ENCODE peak calls at places on chromosome 18, in eight cellular contexts. One of them, this sample, is unnamed.

GRCh38 chr18:46283895-46284295 is 179.7 kb downstream of the HAUS1 start:
- DNase-seq in kidney epithelial cell: no peak
- DNase-seq in left lung: no peak
- DNase-seq in lower leg skin: no peak
- DNase-seq in fibroblast of lung: no peak
- DNase-seq in GM12864: no peak
- DNase-seq in GM12865: no peak
- DNase-seq in heart right ventricle: no peak
- DNase-seq in this sample: no peak

GRCh38 chr18:56083889-56084288 is 495.9 kb upstream of the TCF4 start:
- DNase-seq in heart right ventricle: no peak
- DNase-seq in fibroblast of lung: no peak
- DNase-seq in lower leg skin: no peak
- DNase-seq in left lung: no peak
- DNase-seq in kidney epithelial cell: no peak
- DNase-seq in GM12864: no peak
- DNase-seq in GM12865: no peak
- DNase-seq in this sample: no peak

GRCh38 chr18:23719634-23720201 is 30.5 kb downstream of the LAMA3 start:
- DNase-seq in GM12864: no peak
- DNase-seq in lower leg skin: peak; percentile 76
- DNase-seq in heart right ventricle: no peak
- DNase-seq in left lung: no peak
- DNase-seq in GM12865: no peak
- DNase-seq in fibroblast of lung: peak; percentile 98
- DNase-seq in kidney epithelial cell: peak; percentile 93
- DNase-seq in this sample: peak; percentile 98

GRCh38 chr18:5705393-5705792 is 161.6 kb upstream of the EPB41L3 start:
- DNase-seq in GM12865: no peak
- DNase-seq in GM12864: no peak
- DNase-seq in left lung: no peak
- DNase-seq in lower leg skin: no peak
- DNase-seq in kidney epithelial cell: no peak
- DNase-seq in heart right ventricle: no peak
- DNase-seq in fibroblast of lung: no peak
- DNase-seq in this sample: no peak

GRCh38 chr18:68623342-68623741 is 91.6 kb downstream of the TMX3 start:
- DNase-seq in GM12864: peak; percentile 5
- DNase-seq in fibroblast of lung: peak; percentile 60
- DNase-seq in kidney epithelial cell: peak; percentile 18
- DNase-seq in lower leg skin: no peak
- DNase-seq in left lung: no peak
- DNase-seq in heart right ventricle: no peak
- DNase-seq in GM12865: peak; percentile 58
- DNase-seq in this sample: peak; percentile 86

GRCh38 chr18:21112140-21112473 is 494 bp upstream of the ROCK1 start:
- DNase-seq in GM12864: no peak
- DNase-seq in left lung: no peak
- DNase-seq in lower leg skin: no peak
- DNase-seq in heart right ventricle: no peak
- DNase-seq in fibroblast of lung: no peak
- DNase-seq in kidney epithelial cell: no peak
- DNase-seq in GM12865: no peak
- DNase-seq in this sample: no peak

GRCh38 chr18:50817898-50818250 is 1.9 kb downstream of the MRO start:
- DNase-seq in fibroblast of lung: peak; percentile 42
- DNase-seq in GM12865: no peak
- DNase-seq in left lung: no peak
- DNase-seq in kidney epithelial cell: no peak
- DNase-seq in heart right ventricle: no peak
- DNase-seq in GM12864: no peak
- DNase-seq in lower leg skin: no peak
- DNase-seq in this sample: peak; percentile 64

GRCh38 chr18:49155410-49155809 is 204.6 kb upstream of the SMAD7 start:
- DNase-seq in lower leg skin: no peak
- DNase-seq in GM12864: no peak
- DNase-seq in left lung: no peak
- DNase-seq in GM12865: no peak
- DNase-seq in fibroblast of lung: no peak
- DNase-seq in kidney epithelial cell: no peak
- DNase-seq in heart right ventricle: no peak
- DNase-seq in this sample: no peak

GRCh38 chr18:3741333-3741732 is 291.4 kb downstream of the TGIF1 start:
- DNase-seq in lower leg skin: no peak
- DNase-seq in kidney epithelial cell: no peak
- DNase-seq in fibroblast of lung: no peak
- DNase-seq in heart right ventricle: no peak
- DNase-seq in GM12865: no peak
- DNase-seq in GM12864: no peak
- DNase-seq in left lung: no peak
- DNase-seq in this sample: no peak

GRCh38 chr18:48031011-48031480 is 100.6 kb upstream of the SMAD2 start:
- DNase-seq in GM12865: peak; percentile 27
- DNase-seq in GM12864: no peak
- DNase-seq in left lung: no peak
- DNase-seq in heart right ventricle: no peak
- DNase-seq in fibroblast of lung: peak; percentile 45
- DNase-seq in kidney epithelial cell: no peak
- DNase-seq in lower leg skin: peak; percentile 85
- DNase-seq in this sample: peak; percentile 80

GRCh38 chr18:54260376-54261072 is 8.8 kb upstream of the POLI start:
- DNase-seq in lower leg skin: no peak
- DNase-seq in fibroblast of lung: no peak
- DNase-seq in GM12865: peak; percentile 77
- DNase-seq in kidney epithelial cell: no peak
- DNase-seq in GM12864: peak; percentile 59
- DNase-seq in heart right ventricle: no peak
- DNase-seq in left lung: no peak
- DNase-seq in this sample: peak; percentile 52

GRCh38 chr18:79640064-79640672 is 39.4 kb upstream of the CTDP1 start:
- DNase-seq in heart right ventricle: no peak
- DNase-seq in left lung: peak; percentile 59
- DNase-seq in GM12865: no peak
- DNase-seq in fibroblast of lung: no peak
- DNase-seq in lower leg skin: no peak
- DNase-seq in GM12864: no peak
- DNase-seq in kidney epithelial cell: no peak
- DNase-seq in this sample: no peak

GRCh38 chr18:1995041-1995612 is 576.2 kb downstream of the METTL4 start:
- DNase-seq in GM12864: no peak
- DNase-seq in heart right ventricle: no peak
- DNase-seq in GM12865: no peak
- DNase-seq in lower leg skin: no peak
- DNase-seq in left lung: no peak
- DNase-seq in fibroblast of lung: no peak
- DNase-seq in kidney epithelial cell: no peak
- DNase-seq in this sample: no peak

GRCh38 chr18:24049142-24049541 is 34.6 kb downstream of the TTC39C start:
- DNase-seq in GM12864: no peak
- DNase-seq in lower leg skin: no peak
- DNase-seq in heart right ventricle: no peak
- DNase-seq in GM12865: no peak
- DNase-seq in fibroblast of lung: no peak
- DNase-seq in kidney epithelial cell: no peak
- DNase-seq in left lung: no peak
- DNase-seq in this sample: no peak

GRCh38 chr18:8471373-8471772 is 137.9 kb upstream of the RAB12 start:
- DNase-seq in fibroblast of lung: peak; percentile 86
- DNase-seq in heart right ventricle: no peak
- DNase-seq in GM12864: no peak
- DNase-seq in GM12865: no peak
- DNase-seq in lower leg skin: no peak
- DNase-seq in left lung: no peak
- DNase-seq in kidney epithelial cell: no peak
- DNase-seq in this sample: no peak

GRCh38 chr18:41121116-41121826 is 833.8 kb upstream of the PIK3C3 start:
- DNase-seq in heart right ventricle: no peak
- DNase-seq in GM12864: no peak
- DNase-seq in GM12865: no peak
- DNase-seq in kidney epithelial cell: no peak
- DNase-seq in lower leg skin: no peak
- DNase-seq in left lung: no peak
- DNase-seq in fibroblast of lung: peak; percentile 91
- DNase-seq in this sample: peak; percentile 81

GRCh38 chr18:65761636-65762310 is 11.0 kb downstream of the CDH7 start:
- DNase-seq in GM12864: no peak
- DNase-seq in left lung: no peak
- DNase-seq in kidney epithelial cell: no peak
- DNase-seq in GM12865: no peak
- DNase-seq in fibroblast of lung: no peak
- DNase-seq in heart right ventricle: no peak
- DNase-seq in lower leg skin: no peak
- DNase-seq in this sample: no peak

GRCh38 chr18:59737776-59738295 is 40.6 kb upstream of the CCBE1 start:
- DNase-seq in lower leg skin: no peak
- DNase-seq in heart right ventricle: no peak
- DNase-seq in fibroblast of lung: no peak
- DNase-seq in GM12865: no peak
- DNase-seq in GM12864: no peak
- DNase-seq in left lung: no peak
- DNase-seq in kidney epithelial cell: no peak
- DNase-seq in this sample: no peak
- H3K4me3 ChIP-seq in lower leg skin: no peak overlapping the region
- H3K4me3 ChIP-seq in heart right ventricle: no peak overlapping the region
- H3K4me3 ChIP-seq in fibroblast of lung: no peak overlapping the region
- H3K4me3 ChIP-seq in GM12865: no peak overlapping the region
- H3K4me3 ChIP-seq in GM12864: no peak overlapping the region
- H3K4me3 ChIP-seq in left lung: no peak overlapping the region
- H3K4me3 ChIP-seq in kidney epithelial cell: no peak overlapping the region
- H3K4me3 ChIP-seq in this sample: no peak overlapping the region

DNA sequence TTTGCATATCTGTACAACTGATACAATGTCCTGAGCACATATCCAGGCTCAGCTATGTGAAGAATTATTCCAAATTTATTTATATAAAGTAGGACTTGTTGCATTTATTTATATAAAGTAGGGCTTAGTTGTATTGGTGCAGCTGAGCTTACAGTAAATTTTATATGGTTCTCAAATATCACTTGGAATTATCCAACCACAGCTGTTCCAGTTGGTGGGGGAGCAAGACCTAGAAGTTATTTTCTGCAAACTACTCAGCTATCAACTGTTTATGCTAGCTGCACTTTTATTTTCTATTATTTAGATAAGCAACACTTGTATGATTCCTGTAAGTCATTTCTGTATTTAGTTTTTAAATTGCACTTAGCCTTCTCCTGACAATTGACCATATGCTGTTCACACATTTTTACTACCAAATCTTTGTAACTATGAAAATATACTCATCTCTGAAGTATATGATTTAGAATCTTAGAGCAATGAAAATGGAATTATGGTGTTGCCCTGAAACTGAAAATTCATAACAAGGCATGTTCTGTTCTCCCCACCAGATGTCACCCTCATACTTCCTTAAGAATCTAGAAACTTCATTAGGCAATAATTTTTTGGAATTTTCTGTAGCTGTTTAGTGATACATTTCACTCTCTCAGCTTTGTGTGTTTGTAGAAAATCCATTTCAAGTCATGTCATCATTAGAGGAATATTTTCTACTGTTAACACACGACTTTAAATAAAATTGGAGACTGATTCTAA is 157.0 kb upstream of the CBLN2 start:
- DNase-seq in GM12865: peak; percentile 25
- DNase-seq in fibroblast of lung: peak; percentile 15
- DNase-seq in GM12864: no peak
- DNase-seq in heart right ventricle: no peak
- DNase-seq in kidney epithelial cell: no peak
- DNase-seq in lower leg skin: no peak
- DNase-seq in left lung: no peak
- DNase-seq in this sample: peak; percentile 40
- TF ChIP-seq CTCF in GM12865: peak; percentile 21
- TF ChIP-seq CTCF in fibroblast of lung: no peak
- TF ChIP-seq CTCF in GM12864: no peak
- TF ChIP-seq CTCF in heart right ventricle: peak; percentile 36
- TF ChIP-seq CTCF in kidney epithelial cell: peak; percentile 52
- TF ChIP-seq CTCF in lower leg skin: no peak
- TF ChIP-seq CTCF in left lung: no peak
- TF ChIP-seq CTCF in this sample: peak; percentile 13

GRCh38 chr18:25332002-25332401 is 20.0 kb downstream of the ZNF521 start:
- DNase-seq in fibroblast of lung: no peak
- DNase-seq in heart right ventricle: no peak
- DNase-seq in left lung: no peak
- DNase-seq in lower leg skin: no peak
- DNase-seq in GM12865: no peak
- DNase-seq in kidney epithelial cell: no peak
- DNase-seq in GM12864: no peak
- DNase-seq in this sample: no peak

GRCh38 chr18:25326231-25327042 is 25.5 kb downstream of the ZNF521 start:
- DNase-seq in GM12865: no peak
- DNase-seq in left lung: no peak
- DNase-seq in kidney epithelial cell: no peak
- DNase-seq in heart right ventricle: no peak
- DNase-seq in GM12864: no peak
- DNase-seq in lower leg skin: no peak
- DNase-seq in fibroblast of lung: no peak
- DNase-seq in this sample: peak; percentile 49

GRCh38 chr18:25334588-25334987 is 17.4 kb downstream of the ZNF521 start:
- DNase-seq in fibroblast of lung: no peak
- DNase-seq in kidney epithelial cell: no peak
- DNase-seq in heart right ventricle: no peak
- DNase-seq in GM12865: no peak
- DNase-seq in GM12864: no peak
- DNase-seq in left lung: no peak
- DNase-seq in lower leg skin: no peak
- DNase-seq in this sample: no peak

GRCh38 chr18:25327631-25328030 is 24.3 kb downstream of the ZNF521 start:
- DNase-seq in kidney epithelial cell: no peak
- DNase-seq in heart right ventricle: no peak
- DNase-seq in GM12865: no peak
- DNase-seq in left lung: no peak
- DNase-seq in fibroblast of lung: no peak
- DNase-seq in GM12864: no peak
- DNase-seq in lower leg skin: no peak
- DNase-seq in this sample: no peak

GRCh38 chr18:25329783-25330182 is 22.2 kb downstream of the ZNF521 start:
- DNase-seq in GM12865: no peak
- DNase-seq in heart right ventricle: no peak
- DNase-seq in fibroblast of lung: no peak
- DNase-seq in left lung: no peak
- DNase-seq in GM12864: no peak
- DNase-seq in lower leg skin: no peak
- DNase-seq in kidney epithelial cell: no peak
- DNase-seq in this sample: no peak
- H3K4me3 ChIP-seq in GM12865: no peak overlapping the region
- H3K4me3 ChIP-seq in heart right ventricle: no peak overlapping the region
- H3K4me3 ChIP-seq in fibroblast of lung: no peak overlapping the region
- H3K4me3 ChIP-seq in left lung: no peak overlapping the region
- H3K4me3 ChIP-seq in GM12864: no peak overlapping the region
- H3K4me3 ChIP-seq in lower leg skin: no peak overlapping the region
- H3K4me3 ChIP-seq in kidney epithelial cell: no peak overlapping the region
- H3K4me3 ChIP-seq in this sample: no peak overlapping the region

DNA sequence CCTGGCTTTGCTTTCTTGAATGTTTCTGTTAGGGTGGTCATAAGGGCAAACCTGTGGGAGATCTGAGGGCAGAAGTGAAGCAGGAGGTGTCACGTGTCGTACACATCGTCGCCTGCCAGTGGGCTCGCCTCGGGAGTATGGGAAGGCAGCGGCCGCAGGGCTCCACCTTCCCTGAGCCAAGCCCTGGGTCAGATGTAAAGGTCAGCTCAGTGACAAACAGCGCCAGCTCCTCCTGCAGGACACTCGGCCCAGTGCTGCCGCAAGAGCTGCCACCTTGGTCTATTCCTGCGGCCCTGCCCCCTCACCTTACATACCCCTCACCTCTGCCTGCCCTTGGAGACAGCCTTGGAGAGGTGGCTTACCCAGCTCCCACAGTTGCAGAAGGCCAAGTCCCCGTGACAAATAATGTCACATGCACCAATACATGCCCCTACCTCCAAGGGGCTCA is 64.2 kb downstream of the PSMG2 start:
- DNase-seq in heart right ventricle: no peak
- DNase-seq in GM12865: no peak
- DNase-seq in lower leg skin: no peak
- DNase-seq in kidney epithelial cell: no peak
- DNase-seq in fibroblast of lung: no peak
- DNase-seq in GM12864: no peak
- DNase-seq in left lung: no peak
- DNase-seq in this sample: no peak
- TF ChIP-seq CTCF in heart right ventricle: no peak
- TF ChIP-seq CTCF in GM12865: no peak
- TF ChIP-seq CTCF in lower leg skin: no peak
- TF ChIP-seq CTCF in kidney epithelial cell: peak; percentile 1
- TF ChIP-seq CTCF in fibroblast of lung: no peak
- TF ChIP-seq CTCF in GM12864: no peak
- TF ChIP-seq CTCF in left lung: no peak
- TF ChIP-seq CTCF in this sample: no peak

This sample was measured in cardiac fibroblast.